ENCODE peak calls at places on chromosome 19, in five cellular contexts. P is effector memory CD4-positive, alpha-beta T cell; F is cardiac muscle cell; E is pancreas; X is hepatocyte. B is an unnamed sample. For H3K36me3, the result is how much of the 10 kb centered on the place peaks cover.

GRCh38 chr19:47776568-47776967 is 1.9 kb upstream of the SELENOW start:
- DNase-seq in P (no peak), F (no peak), E (no peak), X (peak), B (no peak)

GRCh38 chr19:1223018-1223855 is 14.6 kb downstream of the CBARP start:
- DNase-seq in P (no peak), F (peak), E (no peak), X (peak), B (peak)

GRCh38 chr19:5023128-5023571 is 54.2 kb downstream of the KDM4B start:
- DNase-seq in P (no peak), F (no peak), E (no peak), X (no peak), B (no peak)

GRCh38 chr19:58372311-58373133 is 8.3 kb downstream of the ZNF837 start:
- DNase-seq in P (no peak), F (no peak), E (no peak), X (no peak), B (no peak)

GRCh38 chr19:51370230-51370629 is 1.4 kb upstream of the CLDND2 start:
- DNase-seq in P (no peak), F (no peak), E (no peak), X (no peak), B (no peak)

GRCh38 chr19:3359850-3360493 is 6.4 kb upstream of the NFIC start:
- DNase-seq in P (no peak), F (peak), E (no peak), X (peak), B (peak)

GRCh38 chr19:15869109-15869555 is 28.7 kb downstream of the CYP4F2 start:
- DNase-seq in P (no peak), F (peak), E (peak), X (no peak), B (peak)

GRCh38 chr19:35493971-35494370 is 3.7 kb upstream of the KRTDAP start:
- DNase-seq in P (no peak), F (no peak), E (no peak), X (no peak), B (no peak)

GRCh38 chr19:48455171-48455907 is at the start of gene KCNJ14:
- DNase-seq in P (no peak), F (no peak), E (no peak), X (no peak), B (no peak)

GRCh38 chr19:55368701-55369563 is 1.3 kb downstream of the IL11 start:
- DNase-seq in P (no peak), F (peak), E (no peak), X (peak), B (no peak)

GRCh38 chr19:29531458-29532025 is 5.7 kb downstream of the VSTM2B start:
- DNase-seq in P (no peak), F (no peak), E (no peak), X (no peak), B (no peak)

GRCh38 chr19:547117-547516 is 3.3 kb downstream of the GZMM start:
- DNase-seq in P (no peak), F (no peak), E (no peak), X (no peak), B (no peak)

GRCh38 chr19:3179739-3180293 is 1.2 kb downstream of the S1PR4 start:
- DNase-seq in P (no peak), F (no peak), E (no peak), X (no peak), B (no peak)

GRCh38 chr19:30873691-30874090 is 475.5 kb downstream of the TSHZ3 start:
- DNase-seq in P (no peak), F (no peak), E (no peak), X (no peak), B (no peak)

GRCh38 chr19:40217921-40218890 is at the start of gene TTC9B:
- DNase-seq in P (no peak), F (no peak), E (no peak), X (peak), B (peak)

GRCh38 chr19:31054430-31054829 is 294.8 kb downstream of the TSHZ3 start:
- DNase-seq in P (peak), F (peak), E (no peak), X (peak), B (peak)

GRCh38 chr19:40347476-40348124 is 597 bp downstream of the C19orf47 start:
- DNase-seq in P (no peak), F (no peak), E (no peak), X (no peak), B (no peak)

GRCh38 chr19:30784850-30785459 is 412.8 kb downstream of the ZNF536 start:
- DNase-seq in P (peak), F (peak), E (peak), X (peak), B (peak)

GRCh38 chr19:4449022-4449825 is 8.4 kb downstream of the UBXN6 start:
- DNase-seq in P (no peak), F (no peak), E (peak), X (no peak), B (no peak)

GRCh38 chr19:55247621-55248099 is 11.2 kb downstream of the PPP6R1 start:
- DNase-seq in P (no peak), F (peak), E (no peak), X (no peak), B (no peak)

GRCh38 chr19:2578391-2578826 is 102.5 kb downstream of the GADD45B start:
- DNase-seq in P (no peak), F (peak), E (no peak), X (peak), B (no peak)

GRCh38 chr19:16193466-16193865 is 4.2 kb upstream of the AP1M1 start:
- DNase-seq in P (no peak), F (no peak), E (no peak), X (no peak), B (no peak)

GRCh38 chr19:3979674-3980352 is 5.5 kb downstream of the EEF2 start:
- DNase-seq in P (no peak), F (no peak), E (peak), X (no peak), B (peak)

GRCh38 chr19:8517551-8518442 is 3.8 kb upstream of the ZNF414 start:
- DNase-seq in P (peak), F (peak), E (no peak), X (no peak), B (peak)

GRCh38 chr19:10227215-10227971 is 3.7 kb downstream of the S1PR2 start:
- DNase-seq in P (no peak), F (peak), E (no peak), X (no peak), B (no peak)

GRCh38 chr19:38666662-38667448 is 19.4 kb downstream of the ACTN4 start:
- DNase-seq in P (no peak), F (peak), E (peak), X (peak), B (peak)

GRCh38 chr19:35352448-35353304 is 5.0 kb downstream of the FFAR1 start:
- DNase-seq in P (peak), F (peak), E (peak), X (peak), B (peak)

GRCh38 chr19:13794388-13794751 is 873 bp upstream of the ZSWIM4 start:
- DNase-seq in P (no peak), F (peak), E (peak), X (no peak), B (no peak)

GRCh38 chr19:57872450-57872849 is 16.4 kb downstream of the ZNF814 start:
- DNase-seq in P (no peak), F (no peak), E (no peak), X (no peak), B (no peak)

GRCh38 chr19:46618670-46619231 is 6.1 kb downstream of the PTGIR start:
- DNase-seq in P (no peak), F (peak), E (peak), X (no peak), B (peak)

GRCh38 chr19:28554321-28555091 is 658.4 kb downstream of the UQCRFS1 start:
- DNase-seq in P (no peak), F (no peak), E (no peak), X (no peak), B (no peak)

GRCh38 chr19:5624154-5624663 is 1.3 kb downstream of the SAFB start:
- DNase-seq in P (no peak), F (peak), E (peak), X (peak), B (peak)

GRCh38 chr19:53772943-53773342 is 51.2 kb downstream of the NLRP12 start:
- DNase-seq in P (no peak), F (peak), E (peak), X (peak), B (peak)

GRCh38 chr19:8577247-8577646 is at the start of gene MYO1F:
- DNase-seq in P (no peak), F (no peak), E (no peak), X (no peak), B (peak)

GRCh38 chr19:30168760-30169159 is 203.4 kb upstream of the ZNF536 start:
- DNase-seq in P (no peak), F (no peak), E (no peak), X (no peak), B (no peak)

GRCh38 chr19:1240925-1241324 is 626 bp upstream of the ATP5F1D start:
- DNase-seq in P (no peak), F (no peak), E (peak), X (no peak), B (no peak)

GRCh38 chr19:35757231-35757748 is 461 bp upstream of the HSPB6 start:
- DNase-seq in P (no peak), F (peak), E (peak), X (peak), B (no peak)

GRCh38 chr19:43474487-43474886 is 9.1 kb upstream of the LYPD3 start:
- DNase-seq in P (no peak), F (no peak), E (no peak), X (no peak), B (no peak)
- H3K4me3 ChIP-seq in P (no peak), F (peak), E (peak), X (no peak), B (no peak)

GRCh38 chr19:41888926-41889325 is 5.9 kb downstream of the ARHGEF1 start:
- DNase-seq in P (no peak), F (no peak), E (no peak), X (no peak), B (no peak)

GRCh38 chr19:41887711-41888382 is 4.9 kb downstream of the ARHGEF1 start:
- DNase-seq in P (peak), F (peak), E (peak), X (peak), B (peak)

GRCh38 chr19:41892173-41892902 is 9.4 kb downstream of the ARHGEF1 start:
- DNase-seq in P (no peak), F (no peak), E (no peak), X (no peak), B (no peak)

GRCh38 chr19:41886761-41887710 is 4.1 kb downstream of the ARHGEF1 start:
- DNase-seq in P (peak), F (no peak), E (no peak), X (no peak), B (peak)

DNA sequence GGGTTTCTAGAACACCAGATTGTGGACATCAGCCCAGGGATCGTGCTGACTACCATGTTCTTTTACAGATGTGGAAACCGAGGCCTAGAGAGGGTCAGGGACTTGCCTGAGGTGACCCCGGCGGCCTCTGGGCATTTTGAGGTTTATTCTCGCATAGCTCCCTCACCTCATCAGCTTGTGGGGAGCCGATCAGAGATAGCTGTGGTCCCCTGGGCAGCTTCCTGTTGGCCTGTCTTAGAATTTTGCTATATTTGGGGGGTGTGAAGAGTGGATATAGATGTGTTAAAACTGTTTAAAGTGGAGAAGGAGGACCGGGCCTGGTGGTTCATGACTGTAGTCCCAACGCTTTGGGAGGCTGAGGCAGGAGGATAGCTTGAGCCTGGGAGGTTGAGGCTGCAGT is 6.9 kb downstream of the ARHGEF1 start:
- DNase-seq in P (no peak), F (no peak), E (no peak), X (no peak), B (no peak)
- H3K27ac ChIP-seq in P (peak), F (no peak), E (no peak), X (no peak), B (peak)

DNA sequence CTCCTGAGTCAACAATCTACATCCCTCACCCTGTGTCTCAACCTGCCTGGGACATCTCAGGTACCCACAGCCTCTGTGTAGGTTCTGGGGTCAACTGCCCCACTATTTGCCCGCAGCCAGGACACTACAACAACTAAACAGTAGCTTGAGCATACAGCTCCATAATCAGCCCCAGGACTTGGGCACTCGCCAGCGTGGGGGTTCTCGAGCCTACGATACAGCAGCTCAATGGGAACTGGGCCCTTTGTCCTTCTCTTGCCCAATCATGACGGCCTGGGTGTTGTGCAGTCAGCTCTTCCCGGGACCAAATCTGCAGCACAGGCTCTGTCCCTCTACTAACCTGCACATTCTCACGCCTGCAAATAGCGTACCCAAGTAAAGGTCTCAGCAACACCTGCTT is 1.3 kb downstream of the ZNF180 start:
- DNase-seq in P (no peak), F (no peak), E (peak), X (no peak), B (no peak)
- H3K36me3 ChIP-seq in P (under half), F (under half), E (under half), X (under half), B (under half)

GRCh38 chr19:17688853-17689595 is 870 bp upstream of the UNC13A start:
- DNase-seq in P (no peak), F (peak), E (no peak), X (no peak), B (no peak)
- H3K4me3 ChIP-seq in P (no peak), F (no peak), E (no peak), X (no peak), B (no peak)

DNA sequence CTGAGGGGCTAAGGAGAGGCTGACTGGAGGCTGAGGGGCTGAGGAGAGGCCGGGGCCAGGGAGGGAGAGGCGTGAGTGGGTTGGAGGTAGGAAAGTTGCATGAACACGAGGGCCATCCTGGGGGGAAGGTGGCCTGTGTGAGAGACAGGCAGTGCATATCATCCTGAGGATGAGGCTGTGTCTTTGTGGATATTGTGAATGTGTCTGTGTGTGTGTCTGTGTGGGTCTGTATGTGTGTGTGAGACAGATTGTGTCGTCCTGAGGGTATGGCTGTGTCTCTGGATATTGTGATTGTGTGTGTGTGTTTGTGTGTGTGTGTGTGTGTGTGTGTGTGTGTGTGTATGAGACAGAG is 422 bp downstream of the ZNF71 start:
- DNase-seq in P (no peak), F (no peak), E (no peak), X (no peak), B (no peak)
- H3K27ac ChIP-seq in P (peak), F (no peak), E (no peak), X (no peak), B (no peak)

GRCh38 chr19:19239675-19240074 is 27.9 kb downstream of the NCAN start:
- DNase-seq in P (no peak), F (no peak), E (no peak), X (no peak), B (no peak)
- H3K36me3 ChIP-seq in P (under half), F (under half), E (under half), X (under half), B (under half)

DNA sequence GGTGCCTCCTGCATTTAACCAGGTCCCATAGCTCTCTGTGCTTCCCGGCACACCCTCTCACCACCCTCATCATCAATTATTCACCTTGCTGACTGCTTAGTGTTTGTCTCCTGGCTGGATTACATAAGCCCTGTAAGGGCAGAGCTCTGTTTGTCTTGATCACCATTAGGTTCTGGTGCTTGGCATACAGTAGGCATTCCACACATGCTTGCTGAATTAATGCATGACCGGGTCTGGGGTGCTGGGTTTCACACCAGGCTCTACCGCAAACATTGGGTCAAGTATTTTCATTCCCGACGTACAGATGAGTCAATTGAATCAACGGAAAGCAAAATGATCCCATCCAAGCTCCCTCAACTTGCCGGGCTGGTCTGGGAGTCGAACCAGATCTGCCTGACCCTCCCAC is 28.5 kb downstream of the VAV1 start:
- DNase-seq in P (no peak), F (peak), E (no peak), X (no peak), B (peak)
- H3K4me3 ChIP-seq in P (peak), F (no peak), E (peak), X (no peak), B (peak)